ENCODE peak calls at places on chromosomes 2 and 18, in ten cellular contexts. U, N, J, C, K, R, V, O, S and X are unnamed samples. For H3K4me1, the result is how much of the 10 kb centered on the place peaks cover.

GRCh38 chr18:78875268-78875997 is 104.2 kb upstream of the SALL3 start:
- DNase-seq in U (no peak), N (peak), J (peak), C (no peak), K (peak), R (peak), V (no peak), O (no peak), S (peak), X (no peak)

GRCh38 chr18:8930990-8931648 is 171.4 kb upstream of the NDUFV2 start:
- DNase-seq in U (no peak), N (no peak), J (no peak), C (no peak), K (no peak), R (no peak), V (no peak), O (peak), S (no peak), X (no peak)

GRCh38 chr18:34817636-34818035 is 107.5 kb downstream of the DTNA start:
- DNase-seq in U (no peak), N (no peak), J (no peak), C (no peak), K (no peak), R (no peak), V (no peak), O (no peak), S (no peak), X (no peak)

GRCh38 chr18:42178381-42179080 is 223.5 kb downstream of the PIK3C3 start:
- DNase-seq in U (no peak), N (no peak), J (no peak), C (no peak), K (no peak), R (no peak), V (no peak), O (no peak), S (no peak), X (no peak)

GRCh38 chr2:224938670-224939309 is 103.5 kb downstream of the DOCK10 start:
- DNase-seq in U (no peak), N (no peak), J (peak), C (no peak), K (peak), R (no peak), V (no peak), O (peak), S (no peak), X (no peak)

GRCh38 chr2:205769494-205769848 is 87.2 kb downstream of the NRP2 start:
- DNase-seq in U (no peak), N (no peak), J (peak), C (no peak), K (no peak), R (no peak), V (no peak), O (peak), S (no peak), X (no peak)

GRCh38 chr2:42456126-42456839 is 37.5 kb downstream of the KCNG3 start:
- DNase-seq in U (no peak), N (no peak), J (no peak), C (no peak), K (no peak), R (no peak), V (no peak), O (no peak), S (no peak), X (no peak)

GRCh38 chr2:10255189-10256030 is 47.3 kb upstream of the HPCAL1 start:
- DNase-seq in U (no peak), N (no peak), J (no peak), C (peak), K (no peak), R (no peak), V (no peak), O (no peak), S (no peak), X (peak)

GRCh38 chr2:57864926-57865325 is 181.7 kb upstream of the VRK2 start:
- DNase-seq in U (no peak), N (no peak), J (no peak), C (no peak), K (no peak), R (no peak), V (no peak), O (no peak), S (no peak), X (no peak)

GRCh38 chr2:231674587-231675334 is 33.6 kb upstream of the PTMA start:
- DNase-seq in U (peak), N (peak), J (peak), C (peak), K (peak), R (peak), V (peak), O (peak), S (no peak), X (peak)

GRCh38 chr2:28219134-28219533 is 173.5 kb upstream of the FOSL2 start:
- DNase-seq in U (no peak), N (no peak), J (no peak), C (no peak), K (no peak), R (no peak), V (no peak), O (peak), S (no peak), X (no peak)

GRCh38 chr2:227813229-227813561 is 447 bp upstream of the CCL20 start:
- DNase-seq in U (no peak), N (no peak), J (no peak), C (no peak), K (no peak), R (no peak), V (no peak), O (no peak), S (no peak), X (no peak)

GRCh38 chr2:28437142-28437835 is 44.6 kb downstream of the FOSL2 start:
- DNase-seq in U (no peak), N (no peak), J (peak), C (peak), K (no peak), R (no peak), V (no peak), O (no peak), S (no peak), X (peak)

GRCh38 chr2:50957880-50958279 is 74.1 kb downstream of the NRXN1 start:
- DNase-seq in U (no peak), N (no peak), J (no peak), C (no peak), K (no peak), R (no peak), V (no peak), O (peak), S (no peak), X (no peak)

GRCh38 chr18:46715062-46715461 is 41.8 kb downstream of the ST8SIA5 start:
- DNase-seq in U (no peak), N (no peak), J (no peak), C (no peak), K (no peak), R (no peak), V (no peak), O (no peak), S (no peak), X (no peak)

GRCh38 chr2:233240897-233241296 is 10.6 kb upstream of the ATG16L1 start:
- DNase-seq in U (no peak), N (peak), J (no peak), C (no peak), K (no peak), R (no peak), V (peak), O (no peak), S (no peak), X (no peak)

GRCh38 chr2:178064051-178064450 is 8.5 kb downstream of the PDE11A start:
- DNase-seq in U (no peak), N (no peak), J (no peak), C (no peak), K (no peak), R (no peak), V (no peak), O (no peak), S (no peak), X (no peak)

GRCh38 chr2:234459401-234460009 is 37.4 kb downstream of the ARL4C start:
- DNase-seq in U (no peak), N (peak), J (no peak), C (no peak), K (no peak), R (no peak), V (no peak), O (no peak), S (no peak), X (no peak)

GRCh38 chr2:102672124-102672786 is 52.9 kb downstream of the SLC9A2 start:
- DNase-seq in U (no peak), N (no peak), J (no peak), C (no peak), K (no peak), R (no peak), V (no peak), O (no peak), S (no peak), X (no peak)

GRCh38 chr2:215063526-215063925 is 74.9 kb downstream of the ABCA12 start:
- DNase-seq in U (no peak), N (no peak), J (no peak), C (no peak), K (no peak), R (no peak), V (no peak), O (no peak), S (no peak), X (no peak)

GRCh38 chr18:79681484-79682387 is 2.1 kb downstream of the CTDP1 start:
- DNase-seq in U (no peak), N (peak), J (peak), C (no peak), K (no peak), R (no peak), V (peak), O (no peak), S (no peak), X (peak)

GRCh38 chr2:84938194-84938879 is 32.6 kb upstream of the KCMF1 start:
- DNase-seq in U (no peak), N (peak), J (peak), C (no peak), K (no peak), R (no peak), V (no peak), O (peak), S (no peak), X (no peak)

GRCh38 chr2:63598971-63599370 is 10.2 kb downstream of the MDH1 start:
- DNase-seq in U (no peak), N (no peak), J (no peak), C (no peak), K (no peak), R (no peak), V (no peak), O (no peak), S (no peak), X (no peak)

GRCh38 chr2:118975133-118975532 is 33.1 kb downstream of the MARCO start:
- DNase-seq in U (no peak), N (no peak), J (no peak), C (no peak), K (peak), R (no peak), V (no peak), O (no peak), S (no peak), X (no peak)

GRCh38 chr18:43596106-43596712 is 318.9 kb upstream of the SYT4 start:
- DNase-seq in U (no peak), N (no peak), J (peak), C (no peak), K (peak), R (no peak), V (no peak), O (peak), S (no peak), X (no peak)

GRCh38 chr2:48284624-48285212 is 245.2 kb upstream of the STON1 start:
- DNase-seq in U (no peak), N (no peak), J (no peak), C (no peak), K (no peak), R (no peak), V (no peak), O (no peak), S (no peak), X (no peak)

GRCh38 chr18:80148316-80149199 is 39.5 kb downstream of the ADNP2 start:
- DNase-seq in U (no peak), N (no peak), J (peak), C (no peak), K (no peak), R (no peak), V (no peak), O (no peak), S (no peak), X (peak)

GRCh38 chr2:206225435-206226232 is 48.8 kb upstream of the ZDBF2 start:
- DNase-seq in U (no peak), N (no peak), J (no peak), C (no peak), K (no peak), R (no peak), V (no peak), O (no peak), S (no peak), X (no peak)

GRCh38 chr2:140621963-140622362 is 1508.9 kb downstream of the LRP1B start:
- DNase-seq in U (no peak), N (no peak), J (no peak), C (no peak), K (no peak), R (no peak), V (no peak), O (no peak), S (no peak), X (no peak)

GRCh38 chr2:79580175-79580574 is 67.3 kb downstream of the CTNNA2 start:
- DNase-seq in U (no peak), N (no peak), J (no peak), C (no peak), K (no peak), R (peak), V (no peak), O (peak), S (peak), X (no peak)

GRCh38 chr2:172248381-172249173 is 145.9 kb upstream of the DLX2 start:
- DNase-seq in U (no peak), N (no peak), J (peak), C (no peak), K (no peak), R (no peak), V (no peak), O (peak), S (no peak), X (no peak)

GRCh38 chr18:27184115-27185024 is 738 bp downstream of the CHST9 start:
- DNase-seq in U (no peak), N (no peak), J (no peak), C (no peak), K (no peak), R (peak), V (no peak), O (no peak), S (no peak), X (no peak)

GRCh38 chr2:99851091-99851490 is 291.3 kb downstream of the AFF3 start:
- DNase-seq in U (no peak), N (no peak), J (peak), C (no peak), K (no peak), R (no peak), V (no peak), O (peak), S (no peak), X (no peak)

GRCh38 chr2:169190197-169190775 is 120.9 kb downstream of the DHRS9 start:
- DNase-seq in U (no peak), N (no peak), J (no peak), C (no peak), K (no peak), R (no peak), V (no peak), O (no peak), S (no peak), X (no peak)

GRCh38 chr2:118687698-118688097 is 159.8 kb downstream of the EN1 start:
- DNase-seq in U (no peak), N (no peak), J (no peak), C (no peak), K (no peak), R (no peak), V (no peak), O (peak), S (no peak), X (no peak)

GRCh38 chr2:33363599-33364300 is 112.7 kb upstream of the RASGRP3 start:
- DNase-seq in U (no peak), N (no peak), J (no peak), C (no peak), K (no peak), R (no peak), V (no peak), O (peak), S (no peak), X (no peak)

GRCh38 chr2:174591740-174592139 is 5.9 kb downstream of the WIPF1 start:
- DNase-seq in U (no peak), N (no peak), J (no peak), C (no peak), K (no peak), R (no peak), V (no peak), O (peak), S (no peak), X (no peak)
- H3K4me1 ChIP-seq in U (under half), N (half or more), J (half or more), C (under half), K (under half), R (under half), V (half or more), O (under half), S (under half), X (half or more)

GRCh38 chr18:55401638-55402191 is 186.3 kb downstream of the TCF4 start:
- DNase-seq in U (peak), N (no peak), J (peak), C (no peak), K (peak), R (peak), V (no peak), O (peak), S (peak), X (no peak)
- H3K4me1 ChIP-seq in U (under half), N (under half), J (half or more), C (under half), K (under half), R (under half), V (under half), O (under half), S (under half), X (under half)

GRCh38 chr2:218226903-218227302 is 9.9 kb downstream of the ARPC2 start:
- DNase-seq in U (no peak), N (no peak), J (no peak), C (no peak), K (no peak), R (no peak), V (no peak), O (no peak), S (no peak), X (no peak)
- H3K4me1 ChIP-seq in U (under half), N (half or more), J (half or more), C (under half), K (under half), R (under half), V (half or more), O (under half), S (under half), X (half or more)

DNA sequence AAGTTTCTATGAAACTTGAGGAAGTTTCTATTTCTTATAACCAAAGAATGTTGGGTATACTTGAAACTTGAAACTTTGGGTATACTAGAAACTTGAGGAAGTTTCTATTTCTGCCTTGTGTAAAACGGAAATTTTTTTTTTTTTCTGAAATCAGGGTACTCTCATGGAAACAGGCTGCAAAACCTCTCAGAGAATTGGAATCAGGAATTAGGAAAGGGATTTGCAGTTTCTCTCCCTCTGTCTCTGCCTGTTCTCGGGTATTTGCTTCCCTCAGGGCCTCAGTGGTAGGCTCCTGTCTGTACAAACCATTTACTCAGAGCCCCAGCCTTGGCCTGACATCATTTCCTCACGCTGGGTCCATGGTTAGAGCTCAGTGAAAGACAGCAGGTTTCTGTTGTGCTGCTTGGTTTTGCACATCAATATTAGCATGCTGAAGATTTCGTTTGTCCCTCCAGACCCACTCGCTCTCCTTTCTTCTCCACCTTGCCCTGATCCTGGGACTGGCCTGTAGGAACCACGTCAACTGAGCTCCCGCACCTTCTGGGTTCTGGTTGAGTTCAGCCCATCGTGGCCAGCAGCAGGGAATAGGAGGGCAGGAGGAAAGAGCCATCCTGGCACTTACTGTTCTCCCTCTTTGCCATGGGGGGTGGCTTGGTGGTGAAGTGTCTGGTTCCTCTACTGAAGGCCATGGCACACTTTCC is 106.4 kb downstream of the POLR1A start:
- DNase-seq in U (no peak), N (peak), J (peak), C (no peak), K (no peak), R (peak), V (no peak), O (no peak), S (no peak), X (no peak)
- H3K4me1 ChIP-seq in U (under half), N (half or more), J (half or more), C (under half), K (under half), R (under half), V (half or more), O (under half), S (under half), X (half or more)

GRCh38 chr2:240454031-240454901 is 18.8 kb downstream of the GPC1 start:
- DNase-seq in U (peak), N (no peak), J (no peak), C (no peak), K (no peak), R (no peak), V (no peak), O (no peak), S (no peak), X (no peak)
- H3K4me1 ChIP-seq in U (under half), N (under half), J (under half), C (under half), K (half or more), R (under half), V (under half), O (under half), S (under half), X (under half)

GRCh38 chr2:160349306-160349705 is 144.3 kb downstream of the RBMS1 start:
- DNase-seq in U (no peak), N (no peak), J (peak), C (no peak), K (no peak), R (no peak), V (no peak), O (peak), S (no peak), X (no peak)
- H3K4me1 ChIP-seq in U (under half), N (under half), J (half or more), C (under half), K (under half), R (under half), V (under half), O (under half), S (under half), X (half or more)

DNA sequence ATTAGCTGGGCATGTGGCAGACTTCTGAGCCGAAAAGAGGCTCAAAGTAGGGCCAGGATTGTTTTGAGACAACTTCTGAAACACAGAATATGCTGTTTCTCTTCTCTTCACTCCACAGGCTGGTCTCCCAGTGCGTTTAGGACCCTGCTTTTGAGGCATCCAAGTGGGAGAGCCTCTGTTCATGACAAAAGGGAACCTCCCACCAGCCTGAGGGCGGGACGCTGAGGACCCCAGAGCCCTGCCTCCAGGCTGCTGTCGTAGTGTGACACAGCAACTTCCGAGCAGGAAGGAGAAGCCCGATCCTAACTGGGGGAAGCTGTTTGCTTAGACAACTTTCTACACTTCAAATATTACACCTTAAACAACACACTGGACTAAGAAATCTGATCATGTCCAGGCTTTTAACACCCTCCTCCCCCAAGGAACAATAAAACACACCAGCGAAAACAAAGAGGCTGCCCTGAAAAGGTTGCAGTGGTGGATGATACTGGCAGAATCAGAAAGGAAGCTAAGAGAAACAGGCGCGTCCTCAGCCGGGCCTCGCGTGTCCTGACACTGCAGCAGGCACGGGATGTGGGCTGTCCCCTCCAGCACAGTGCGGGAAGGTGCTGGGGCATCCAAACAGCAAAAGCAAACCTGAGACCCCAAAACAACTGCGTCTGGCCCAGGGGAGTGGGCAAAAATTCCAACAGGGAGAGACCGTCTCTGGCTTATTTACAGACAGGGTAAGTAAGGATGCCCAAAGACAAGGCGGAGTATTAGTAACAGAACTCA is 9.3 kb downstream of the SERTAD2 start:
- DNase-seq in U (peak), N (peak), J (peak), C (no peak), K (peak), R (peak), V (peak), O (peak), S (no peak), X (peak)
- H3K4me1 ChIP-seq in U (under half), N (half or more), J (half or more), C (under half), K (under half), R (under half), V (half or more), O (under half), S (under half), X (half or more)

GRCh38 chr2:159609933-159610523 is 6.3 kb downstream of the BAZ2B start:
- DNase-seq in U (no peak), N (no peak), J (no peak), C (no peak), K (no peak), R (no peak), V (no peak), O (no peak), S (no peak), X (no peak)
- H3K4me1 ChIP-seq in U (under half), N (under half), J (under half), C (under half), K (under half), R (under half), V (under half), O (under half), S (under half), X (under half)

DNA sequence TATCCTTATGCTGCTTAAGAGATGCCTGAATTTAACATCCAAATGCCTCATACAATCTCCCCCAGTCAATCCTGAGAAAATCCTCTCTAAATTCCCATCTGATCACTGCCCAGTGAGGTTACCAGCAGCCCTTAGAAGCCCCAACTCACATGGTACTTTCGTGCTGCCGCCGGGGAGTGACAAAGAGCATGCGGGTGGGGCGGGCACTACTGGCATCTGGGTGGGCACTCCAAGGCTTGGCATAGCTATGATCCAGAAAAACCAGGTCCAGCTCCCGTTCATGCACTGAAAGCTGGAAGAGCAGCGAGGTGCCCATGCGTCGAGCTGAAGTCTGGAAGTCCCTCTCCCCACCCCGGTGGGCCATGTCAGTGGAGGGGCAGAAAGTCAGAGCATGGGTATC is 1.3 kb downstream of the KANSL3 start:
- DNase-seq in U (peak), N (no peak), J (peak), C (peak), K (no peak), R (no peak), V (no peak), O (no peak), S (no peak), X (no peak)
- H3K4me1 ChIP-seq in U (under half), N (under half), J (under half), C (under half), K (under half), R (under half), V (under half), O (under half), S (under half), X (under half)